ENCODE peak calls at places on chromosomes 1 and 21, in eight cellular contexts. One of them, this sample, is unnamed.

GRCh38 chr1:232570007-232570406 is 59.9 kb downstream of the SIPA1L2 start:
- DNase-seq in AG09319: peak; percentile 20
- DNase-seq in activated CD8-positive, alpha-beta T cell treated with anti-CD3 and anti-CD28 coated beads for 36 hours: no peak
- DNase-seq in activated B cell treated with CpG ODN at 0.5 μM for 24 hours: no peak
- DNase-seq in natural killer cell: no peak
- DNase-seq in Calu3: no peak
- DNase-seq in HFFc6: no peak
- DNase-seq in choroid plexus epithelial cell: no peak
- DNase-seq in this sample: no peak

GRCh38 chr1:185578293-185578692 is 155.9 kb upstream of the HMCN1 start:
- DNase-seq in activated CD8-positive, alpha-beta T cell treated with anti-CD3 and anti-CD28 coated beads for 36 hours: no peak
- DNase-seq in natural killer cell: no peak
- DNase-seq in AG09319: no peak
- DNase-seq in Calu3: no peak
- DNase-seq in choroid plexus epithelial cell: no peak
- DNase-seq in activated B cell treated with CpG ODN at 0.5 μM for 24 hours: no peak
- DNase-seq in HFFc6: no peak
- DNase-seq in this sample: no peak

GRCh38 chr1:169339773-169340172 is 27.8 kb downstream of the NME7 start:
- DNase-seq in activated B cell treated with CpG ODN at 0.5 μM for 24 hours: no peak
- DNase-seq in HFFc6: no peak
- DNase-seq in choroid plexus epithelial cell: no peak
- DNase-seq in activated CD8-positive, alpha-beta T cell treated with anti-CD3 and anti-CD28 coated beads for 36 hours: no peak
- DNase-seq in AG09319: no peak
- DNase-seq in natural killer cell: no peak
- DNase-seq in Calu3: no peak
- DNase-seq in this sample: no peak

GRCh38 chr1:61120998-61121397 is 38.6 kb downstream of the NFIA start:
- DNase-seq in natural killer cell: no peak
- DNase-seq in HFFc6: no peak
- DNase-seq in choroid plexus epithelial cell: peak; percentile 76
- DNase-seq in activated B cell treated with CpG ODN at 0.5 μM for 24 hours: no peak
- DNase-seq in AG09319: no peak
- DNase-seq in activated CD8-positive, alpha-beta T cell treated with anti-CD3 and anti-CD28 coated beads for 36 hours: no peak
- DNase-seq in Calu3: no peak
- DNase-seq in this sample: no peak

GRCh38 chr1:168220470-168220871 is 5.3 kb upstream of the SFT2D2 start:
- DNase-seq in activated CD8-positive, alpha-beta T cell treated with anti-CD3 and anti-CD28 coated beads for 36 hours: peak; percentile 34
- DNase-seq in activated B cell treated with CpG ODN at 0.5 μM for 24 hours: no peak
- DNase-seq in HFFc6: no peak
- DNase-seq in AG09319: no peak
- DNase-seq in choroid plexus epithelial cell: no peak
- DNase-seq in Calu3: no peak
- DNase-seq in natural killer cell: no peak
- DNase-seq in this sample: no peak

GRCh38 chr1:48469616-48470500 is 2.1 kb downstream of the SPATA6 start:
- DNase-seq in HFFc6: no peak
- DNase-seq in natural killer cell: no peak
- DNase-seq in activated CD8-positive, alpha-beta T cell treated with anti-CD3 and anti-CD28 coated beads for 36 hours: no peak
- DNase-seq in choroid plexus epithelial cell: peak; percentile 87
- DNase-seq in activated B cell treated with CpG ODN at 0.5 μM for 24 hours: no peak
- DNase-seq in Calu3: peak; percentile 35
- DNase-seq in AG09319: no peak
- DNase-seq in this sample: no peak

GRCh38 chr1:150764617-150765090 is 924 bp downstream of the CTSS start:
- DNase-seq in Calu3: peak; percentile 12
- DNase-seq in activated B cell treated with CpG ODN at 0.5 μM for 24 hours: no peak
- DNase-seq in AG09319: peak; percentile 65
- DNase-seq in HFFc6: peak; percentile 36
- DNase-seq in activated CD8-positive, alpha-beta T cell treated with anti-CD3 and anti-CD28 coated beads for 36 hours: no peak
- DNase-seq in choroid plexus epithelial cell: peak; percentile 72
- DNase-seq in natural killer cell: no peak
- DNase-seq in this sample: no peak

GRCh38 chr21:45555251-45555556 is 13.0 kb upstream of the SLC19A1 start:
- DNase-seq in activated B cell treated with CpG ODN at 0.5 μM for 24 hours: no peak
- DNase-seq in activated CD8-positive, alpha-beta T cell treated with anti-CD3 and anti-CD28 coated beads for 36 hours: no peak
- DNase-seq in AG09319: no peak
- DNase-seq in Calu3: no peak
- DNase-seq in choroid plexus epithelial cell: no peak
- DNase-seq in HFFc6: no peak
- DNase-seq in natural killer cell: no peak
- DNase-seq in this sample: no peak

GRCh38 chr1:183609313-183609712 is 19.1 kb upstream of the NCF2 start:
- DNase-seq in activated CD8-positive, alpha-beta T cell treated with anti-CD3 and anti-CD28 coated beads for 36 hours: peak; percentile 30
- DNase-seq in choroid plexus epithelial cell: peak; percentile 75
- DNase-seq in AG09319: peak; percentile 66
- DNase-seq in HFFc6: peak; percentile 88
- DNase-seq in Calu3: peak; percentile 10
- DNase-seq in natural killer cell: no peak
- DNase-seq in activated B cell treated with CpG ODN at 0.5 μM for 24 hours: no peak
- DNase-seq in this sample: no peak

GRCh38 chr1:92784639-92785500 is at the start of gene EVI5:
- DNase-seq in activated CD8-positive, alpha-beta T cell treated with anti-CD3 and anti-CD28 coated beads for 36 hours: peak; percentile 67
- DNase-seq in Calu3: peak; percentile 96
- DNase-seq in choroid plexus epithelial cell: peak; percentile 98
- DNase-seq in natural killer cell: peak; percentile 40
- DNase-seq in AG09319: peak; percentile 90
- DNase-seq in HFFc6: peak; percentile 94
- DNase-seq in activated B cell treated with CpG ODN at 0.5 μM for 24 hours: peak; percentile 86
- DNase-seq in this sample: peak; percentile 75

GRCh38 chr21:43639470-43640178 is 19.7 kb downstream of the HSF2BP start:
- DNase-seq in activated B cell treated with CpG ODN at 0.5 μM for 24 hours: no peak
- DNase-seq in Calu3: no peak
- DNase-seq in choroid plexus epithelial cell: peak; percentile 93
- DNase-seq in HFFc6: peak; percentile 45
- DNase-seq in AG09319: peak; percentile 55
- DNase-seq in natural killer cell: no peak
- DNase-seq in activated CD8-positive, alpha-beta T cell treated with anti-CD3 and anti-CD28 coated beads for 36 hours: no peak
- DNase-seq in this sample: no peak

GRCh38 chr1:205568469-205569361 is 63.1 kb downstream of the ELK4 start:
- DNase-seq in activated CD8-positive, alpha-beta T cell treated with anti-CD3 and anti-CD28 coated beads for 36 hours: peak; percentile 25
- DNase-seq in Calu3: no peak
- DNase-seq in AG09319: no peak
- DNase-seq in natural killer cell: no peak
- DNase-seq in choroid plexus epithelial cell: no peak
- DNase-seq in HFFc6: no peak
- DNase-seq in activated B cell treated with CpG ODN at 0.5 μM for 24 hours: peak; percentile 29
- DNase-seq in this sample: no peak

GRCh38 chr1:63668298-63668697 is 75.1 kb downstream of the PGM1 start:
- DNase-seq in activated CD8-positive, alpha-beta T cell treated with anti-CD3 and anti-CD28 coated beads for 36 hours: no peak
- DNase-seq in choroid plexus epithelial cell: peak; percentile 22
- DNase-seq in AG09319: no peak
- DNase-seq in natural killer cell: no peak
- DNase-seq in activated B cell treated with CpG ODN at 0.5 μM for 24 hours: no peak
- DNase-seq in Calu3: no peak
- DNase-seq in HFFc6: peak; percentile 4
- DNase-seq in this sample: no peak

GRCh38 chr1:39892611-39893595 is 8.8 kb downstream of the MYCL start:
- DNase-seq in Calu3: peak; percentile 24
- DNase-seq in choroid plexus epithelial cell: peak; percentile 82
- DNase-seq in HFFc6: peak; percentile 61
- DNase-seq in natural killer cell: no peak
- DNase-seq in AG09319: no peak
- DNase-seq in activated B cell treated with CpG ODN at 0.5 μM for 24 hours: no peak
- DNase-seq in activated CD8-positive, alpha-beta T cell treated with anti-CD3 and anti-CD28 coated beads for 36 hours: no peak
- DNase-seq in this sample: no peak

GRCh38 chr1:190478193-190479007 is 736 bp upstream of the BRINP3 start:
- DNase-seq in choroid plexus epithelial cell: peak; percentile 19
- DNase-seq in natural killer cell: no peak
- DNase-seq in Calu3: peak; percentile 16
- DNase-seq in activated B cell treated with CpG ODN at 0.5 μM for 24 hours: no peak
- DNase-seq in AG09319: no peak
- DNase-seq in HFFc6: no peak
- DNase-seq in activated CD8-positive, alpha-beta T cell treated with anti-CD3 and anti-CD28 coated beads for 36 hours: no peak
- DNase-seq in this sample: no peak

GRCh38 chr21:43805275-43805800 is 16.0 kb downstream of the RRP1 start:
- DNase-seq in HFFc6: no peak
- DNase-seq in Calu3: no peak
- DNase-seq in activated B cell treated with CpG ODN at 0.5 μM for 24 hours: peak; percentile 69
- DNase-seq in choroid plexus epithelial cell: no peak
- DNase-seq in natural killer cell: no peak
- DNase-seq in activated CD8-positive, alpha-beta T cell treated with anti-CD3 and anti-CD28 coated beads for 36 hours: no peak
- DNase-seq in AG09319: no peak
- DNase-seq in this sample: no peak

GRCh38 chr1:217021400-217021799 is 298.2 kb upstream of the ESRRG start:
- DNase-seq in activated CD8-positive, alpha-beta T cell treated with anti-CD3 and anti-CD28 coated beads for 36 hours: no peak
- DNase-seq in activated B cell treated with CpG ODN at 0.5 μM for 24 hours: no peak
- DNase-seq in AG09319: no peak
- DNase-seq in Calu3: no peak
- DNase-seq in choroid plexus epithelial cell: no peak
- DNase-seq in natural killer cell: no peak
- DNase-seq in HFFc6: no peak
- DNase-seq in this sample: no peak

GRCh38 chr1:32249831-32250525 is 1.1 kb upstream of the LCK start:
- DNase-seq in AG09319: no peak
- DNase-seq in activated B cell treated with CpG ODN at 0.5 μM for 24 hours: peak; percentile 68
- DNase-seq in Calu3: no peak
- DNase-seq in activated CD8-positive, alpha-beta T cell treated with anti-CD3 and anti-CD28 coated beads for 36 hours: peak; percentile 94
- DNase-seq in HFFc6: no peak
- DNase-seq in choroid plexus epithelial cell: peak; percentile 45
- DNase-seq in natural killer cell: peak; percentile 72
- DNase-seq in this sample: no peak

GRCh38 chr21:26194811-26195251 is 24.3 kb upstream of the APP start:
- DNase-seq in Calu3: no peak
- DNase-seq in activated B cell treated with CpG ODN at 0.5 μM for 24 hours: no peak
- DNase-seq in activated CD8-positive, alpha-beta T cell treated with anti-CD3 and anti-CD28 coated beads for 36 hours: no peak
- DNase-seq in natural killer cell: no peak
- DNase-seq in choroid plexus epithelial cell: no peak
- DNase-seq in AG09319: peak; percentile 61
- DNase-seq in HFFc6: peak; percentile 56
- DNase-seq in this sample: no peak

GRCh38 chr1:221415626-221416025 is 326.3 kb downstream of the DUSP10 start:
- DNase-seq in Calu3: no peak
- DNase-seq in HFFc6: no peak
- DNase-seq in activated B cell treated with CpG ODN at 0.5 μM for 24 hours: no peak
- DNase-seq in AG09319: no peak
- DNase-seq in choroid plexus epithelial cell: no peak
- DNase-seq in activated CD8-positive, alpha-beta T cell treated with anti-CD3 and anti-CD28 coated beads for 36 hours: no peak
- DNase-seq in natural killer cell: no peak
- DNase-seq in this sample: no peak

GRCh38 chr1:55209247-55209646 is 5.9 kb downstream of the USP24 start:
- DNase-seq in activated B cell treated with CpG ODN at 0.5 μM for 24 hours: no peak
- DNase-seq in choroid plexus epithelial cell: no peak
- DNase-seq in AG09319: no peak
- DNase-seq in natural killer cell: no peak
- DNase-seq in Calu3: no peak
- DNase-seq in HFFc6: no peak
- DNase-seq in activated CD8-positive, alpha-beta T cell treated with anti-CD3 and anti-CD28 coated beads for 36 hours: no peak
- DNase-seq in this sample: peak; percentile 25

GRCh38 chr21:44088401-44088780 is 18.8 kb upstream of the PWP2 start:
- DNase-seq in Calu3: no peak
- DNase-seq in AG09319: no peak
- DNase-seq in activated B cell treated with CpG ODN at 0.5 μM for 24 hours: no peak
- DNase-seq in activated CD8-positive, alpha-beta T cell treated with anti-CD3 and anti-CD28 coated beads for 36 hours: no peak
- DNase-seq in choroid plexus epithelial cell: no peak
- DNase-seq in natural killer cell: no peak
- DNase-seq in HFFc6: no peak
- DNase-seq in this sample: no peak

GRCh38 chr1:67312630-67313029 is 5.0 kb downstream of the IL12RB2 start:
- DNase-seq in AG09319: no peak
- DNase-seq in choroid plexus epithelial cell: no peak
- DNase-seq in activated B cell treated with CpG ODN at 0.5 μM for 24 hours: no peak
- DNase-seq in activated CD8-positive, alpha-beta T cell treated with anti-CD3 and anti-CD28 coated beads for 36 hours: no peak
- DNase-seq in HFFc6: no peak
- DNase-seq in Calu3: no peak
- DNase-seq in natural killer cell: no peak
- DNase-seq in this sample: no peak

GRCh38 chr1:54459714-54460113 is 53.5 kb upstream of the SSBP3 start:
- DNase-seq in Calu3: peak; percentile 81
- DNase-seq in choroid plexus epithelial cell: no peak
- DNase-seq in activated B cell treated with CpG ODN at 0.5 μM for 24 hours: no peak
- DNase-seq in HFFc6: no peak
- DNase-seq in natural killer cell: no peak
- DNase-seq in activated CD8-positive, alpha-beta T cell treated with anti-CD3 and anti-CD28 coated beads for 36 hours: peak; percentile 40
- DNase-seq in AG09319: no peak
- DNase-seq in this sample: no peak

GRCh38 chr1:66556161-66556611 is 22.2 kb downstream of the SGIP1 start:
- DNase-seq in choroid plexus epithelial cell: no peak
- DNase-seq in Calu3: no peak
- DNase-seq in AG09319: no peak
- DNase-seq in HFFc6: no peak
- DNase-seq in activated B cell treated with CpG ODN at 0.5 μM for 24 hours: no peak
- DNase-seq in activated CD8-positive, alpha-beta T cell treated with anti-CD3 and anti-CD28 coated beads for 36 hours: no peak
- DNase-seq in natural killer cell: no peak
- DNase-seq in this sample: no peak

GRCh38 chr1:156241311-156241811 is 623 bp upstream of the BGLAP start:
- DNase-seq in activated B cell treated with CpG ODN at 0.5 μM for 24 hours: no peak
- DNase-seq in choroid plexus epithelial cell: peak; percentile 62
- DNase-seq in Calu3: no peak
- DNase-seq in activated CD8-positive, alpha-beta T cell treated with anti-CD3 and anti-CD28 coated beads for 36 hours: no peak
- DNase-seq in HFFc6: no peak
- DNase-seq in AG09319: no peak
- DNase-seq in natural killer cell: no peak
- DNase-seq in this sample: no peak

GRCh38 chr1:16420719-16421118 is 16.5 kb downstream of the SPATA21 start:
- DNase-seq in HFFc6: no peak
- DNase-seq in Calu3: no peak
- DNase-seq in choroid plexus epithelial cell: no peak
- DNase-seq in AG09319: no peak
- DNase-seq in activated B cell treated with CpG ODN at 0.5 μM for 24 hours: no peak
- DNase-seq in activated CD8-positive, alpha-beta T cell treated with anti-CD3 and anti-CD28 coated beads for 36 hours: peak; percentile 92
- DNase-seq in natural killer cell: peak; percentile 35
- DNase-seq in this sample: no peak

GRCh38 chr21:17688912-17689874 is 76.5 kb upstream of the BTG3 start:
- DNase-seq in HFFc6: peak; percentile 58
- DNase-seq in choroid plexus epithelial cell: peak; percentile 36
- DNase-seq in Calu3: peak; percentile 62
- DNase-seq in activated CD8-positive, alpha-beta T cell treated with anti-CD3 and anti-CD28 coated beads for 36 hours: peak; percentile 72
- DNase-seq in activated B cell treated with CpG ODN at 0.5 μM for 24 hours: peak; percentile 31
- DNase-seq in natural killer cell: peak; percentile 49
- DNase-seq in AG09319: no peak
- DNase-seq in this sample: no peak
- TF ChIP-seq CTCF in HFFc6: peak; percentile 53
- TF ChIP-seq CTCF in choroid plexus epithelial cell: peak; percentile 31
- TF ChIP-seq CTCF in Calu3: peak; percentile 40
- TF ChIP-seq CTCF in activated CD8-positive, alpha-beta T cell treated with anti-CD3 and anti-CD28 coated beads for 36 hours: peak; percentile 36
- TF ChIP-seq CTCF in activated B cell treated with CpG ODN at 0.5 μM for 24 hours: no peak
- TF ChIP-seq CTCF in natural killer cell: peak; percentile 58
- TF ChIP-seq CTCF in AG09319: no peak
- TF ChIP-seq CTCF in this sample: peak; percentile 10

GRCh38 chr1:175338447-175339135 is 146.0 kb upstream of the KIAA0040 start:
- DNase-seq in choroid plexus epithelial cell: no peak
- DNase-seq in AG09319: no peak
- DNase-seq in Calu3: peak; percentile 66
- DNase-seq in HFFc6: no peak
- DNase-seq in activated B cell treated with CpG ODN at 0.5 μM for 24 hours: peak; percentile 37
- DNase-seq in natural killer cell: peak; percentile 25
- DNase-seq in activated CD8-positive, alpha-beta T cell treated with anti-CD3 and anti-CD28 coated beads for 36 hours: peak; percentile 79
- DNase-seq in this sample: no peak
- TF ChIP-seq CTCF in choroid plexus epithelial cell: peak; percentile 23
- TF ChIP-seq CTCF in AG09319: peak; percentile 4
- TF ChIP-seq CTCF in Calu3: peak; percentile 63
- TF ChIP-seq CTCF in HFFc6: no peak
- TF ChIP-seq CTCF in activated B cell treated with CpG ODN at 0.5 μM for 24 hours: no peak
- TF ChIP-seq CTCF in natural killer cell: peak; percentile 33
- TF ChIP-seq CTCF in activated CD8-positive, alpha-beta T cell treated with anti-CD3 and anti-CD28 coated beads for 36 hours: peak; percentile 80
- TF ChIP-seq CTCF in this sample: peak; percentile 50

GRCh38 chr1:1419812-1420653 is 1.0 kb downstream of the ANKRD65 start:
- DNase-seq in activated B cell treated with CpG ODN at 0.5 μM for 24 hours: no peak
- DNase-seq in Calu3: no peak
- DNase-seq in AG09319: no peak
- DNase-seq in HFFc6: no peak
- DNase-seq in natural killer cell: no peak
- DNase-seq in choroid plexus epithelial cell: no peak
- DNase-seq in activated CD8-positive, alpha-beta T cell treated with anti-CD3 and anti-CD28 coated beads for 36 hours: no peak
- DNase-seq in this sample: peak; percentile 10
- TF ChIP-seq CTCF in activated B cell treated with CpG ODN at 0.5 μM for 24 hours: no peak
- TF ChIP-seq CTCF in Calu3: no peak
- TF ChIP-seq CTCF in AG09319: no peak
- TF ChIP-seq CTCF in HFFc6: no peak
- TF ChIP-seq CTCF in natural killer cell: no peak
- TF ChIP-seq CTCF in choroid plexus epithelial cell: no peak
- TF ChIP-seq CTCF in activated CD8-positive, alpha-beta T cell treated with anti-CD3 and anti-CD28 coated beads for 36 hours: no peak
- TF ChIP-seq CTCF in this sample: no peak

GRCh38 chr21:36087362-36088138 is 17.7 kb downstream of the CBR1 start:
- DNase-seq in HFFc6: peak; percentile 10
- DNase-seq in AG09319: no peak
- DNase-seq in activated B cell treated with CpG ODN at 0.5 μM for 24 hours: no peak
- DNase-seq in natural killer cell: no peak
- DNase-seq in choroid plexus epithelial cell: no peak
- DNase-seq in Calu3: no peak
- DNase-seq in activated CD8-positive, alpha-beta T cell treated with anti-CD3 and anti-CD28 coated beads for 36 hours: no peak
- DNase-seq in this sample: no peak
- TF ChIP-seq CTCF in HFFc6: peak; percentile 37
- TF ChIP-seq CTCF in AG09319: no peak
- TF ChIP-seq CTCF in activated B cell treated with CpG ODN at 0.5 μM for 24 hours: no peak
- TF ChIP-seq CTCF in natural killer cell: no peak
- TF ChIP-seq CTCF in choroid plexus epithelial cell: peak; percentile 8
- TF ChIP-seq CTCF in Calu3: no peak
- TF ChIP-seq CTCF in activated CD8-positive, alpha-beta T cell treated with anti-CD3 and anti-CD28 coated beads for 36 hours: no peak
- TF ChIP-seq CTCF in this sample: no peak